ENCODE peak calls at places on chromosome 1, in nine cellular contexts. V, E, I, L, D, B, N, H and R are unnamed samples.

GRCh38 chr1:215665212-215665611 is 98.1 kb downstream of the KCTD3 start:
- DNase-seq in D (peak; percentile 9), I (no peak), L (no peak), E (no peak), N (no peak), H (no peak), B (no peak), V (no peak), R (no peak)

GRCh38 chr1:244116946-244117345 is 65.9 kb downstream of the ZBTB18 start:
- DNase-seq in N (no peak), H (no peak), E (no peak), D (no peak), V (no peak), L (no peak), B (no peak), I (no peak), R (no peak)

GRCh38 chr1:226248091-226248490 is 24.6 kb downstream of the MIXL1 start:
- DNase-seq in L (no peak), N (no peak), D (peak; percentile 53), H (no peak), B (no peak), V (no peak), E (no peak), I (no peak), R (no peak)

GRCh38 chr1:30748098-30748698 is 9.4 kb downstream of the LAPTM5 start:
- DNase-seq in I (no peak), E (no peak), V (no peak), N (no peak), L (no peak), B (no peak), H (no peak), D (peak; percentile 63), R (no peak)

GRCh38 chr1:246111570-246111969 is 395.5 kb downstream of the SMYD3 start:
- DNase-seq in L (no peak), B (no peak), H (no peak), I (no peak), D (no peak), N (no peak), V (no peak), E (no peak), R (no peak)

GRCh38 chr1:109379422-109379821 is 18.3 kb downstream of the SORT1 start:
- DNase-seq in V (no peak), E (no peak), L (no peak), D (peak; percentile 18), H (no peak), N (no peak), I (no peak), B (no peak), R (no peak)

GRCh38 chr1:5423109-5423508 is 569.1 kb downstream of the NPHP4 start:
- DNase-seq in D (no peak), V (no peak), I (no peak), L (no peak), N (no peak), E (peak; percentile 31), B (no peak), H (peak; percentile 22), R (no peak)

GRCh38 chr1:228280961-228281591 is 73.2 kb downstream of the OBSCN start:
- DNase-seq in V (no peak), L (no peak), N (peak; percentile 46), I (no peak), D (no peak), H (no peak), B (peak; percentile 1), E (no peak), R (no peak)

GRCh38 chr1:204528677-204529076 is 12.5 kb downstream of the MDM4 start:
- DNase-seq in B (no peak), E (no peak), I (no peak), D (no peak), L (no peak), N (no peak), H (no peak), V (no peak), R (no peak)

GRCh38 chr1:185721553-185721952 is 12.6 kb upstream of the HMCN1 start:
- DNase-seq in E (no peak), D (no peak), N (no peak), L (no peak), I (no peak), H (no peak), B (no peak), V (no peak), R (no peak)

GRCh38 chr1:185720633-185721272 is 13.4 kb upstream of the HMCN1 start:
- DNase-seq in L (peak; percentile 14), V (no peak), D (peak; percentile 80), I (no peak), B (no peak), N (no peak), E (no peak), H (no peak), R (no peak)

GRCh38 chr1:185716095-185716494 is 18.1 kb upstream of the HMCN1 start:
- DNase-seq in D (no peak), E (no peak), B (no peak), I (no peak), V (no peak), L (no peak), N (no peak), H (no peak), R (no peak)

DNA sequence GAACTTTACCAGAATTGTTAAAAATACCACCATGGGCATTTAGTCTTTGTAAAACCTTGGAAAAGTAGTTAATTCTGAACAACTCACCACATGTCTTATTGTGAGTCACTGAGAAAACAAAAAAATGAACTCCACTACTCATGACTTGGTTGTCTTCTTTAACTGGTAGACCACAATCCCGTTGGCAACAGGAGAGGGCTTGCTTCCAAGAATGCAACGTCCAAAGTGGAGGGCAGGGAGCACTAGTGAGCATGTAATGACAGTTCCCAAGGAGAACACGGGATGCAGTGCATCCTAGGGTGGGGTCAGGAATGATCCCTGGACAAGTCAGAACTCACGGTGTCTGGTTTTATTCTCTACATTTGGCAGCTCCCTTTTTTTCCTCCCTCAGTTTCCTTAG is 15.2 kb upstream of the HMCN1 start:
- DNase-seq in V (no peak), B (peak; percentile 36), H (no peak), D (peak; percentile 97), N (peak; percentile 77), E (peak; percentile 11), I (no peak), L (peak; percentile 30), R (no peak)
- TF ChIP-seq CTCF in V (peak; percentile 29), B (no peak), H (no peak), D (peak; percentile 64), N (no peak), E (no peak), I (no peak), L (no peak), R (no peak)

GRCh38 chr1:194252189-194252588 is 1065.8 kb upstream of the B3GALT2 start:
- DNase-seq in B (no peak), H (no peak), D (no peak), N (no peak), E (no peak), L (no peak), V (no peak), I (no peak), R (no peak)
- TF ChIP-seq CTCF in B (no peak), H (no peak), D (no peak), N (no peak), E (no peak), L (no peak), V (no peak), I (no peak), R (no peak)

GRCh38 chr1:36307601-36308330 is 1.6 kb downstream of the SH3D21 start:
- DNase-seq in I (no peak), E (no peak), B (no peak), N (peak; percentile 65), D (no peak), V (peak; percentile 42), H (no peak), L (no peak), R (no peak)

GRCh38 chr1:36304970-36305914 is 926 bp upstream of the SH3D21 start:
- DNase-seq in E (no peak), I (no peak), B (no peak), L (no peak), H (no peak), D (no peak), N (peak; percentile 52), V (no peak), R (no peak)

GRCh38 chr1:36306902-36307456 is 811 bp downstream of the SH3D21 start:
- DNase-seq in V (peak; percentile 89), H (peak; percentile 91), E (peak; percentile 88), I (peak; percentile 83), N (peak; percentile 94), L (peak; percentile 94), B (peak; percentile 98), D (peak; percentile 87), R (peak; percentile 89)

GRCh38 chr1:36305915-36306209 is 306 bp upstream of the SH3D21 start:
- DNase-seq in N (no peak), L (no peak), H (no peak), V (no peak), B (no peak), E (no peak), I (no peak), D (no peak), R (no peak)

DNA sequence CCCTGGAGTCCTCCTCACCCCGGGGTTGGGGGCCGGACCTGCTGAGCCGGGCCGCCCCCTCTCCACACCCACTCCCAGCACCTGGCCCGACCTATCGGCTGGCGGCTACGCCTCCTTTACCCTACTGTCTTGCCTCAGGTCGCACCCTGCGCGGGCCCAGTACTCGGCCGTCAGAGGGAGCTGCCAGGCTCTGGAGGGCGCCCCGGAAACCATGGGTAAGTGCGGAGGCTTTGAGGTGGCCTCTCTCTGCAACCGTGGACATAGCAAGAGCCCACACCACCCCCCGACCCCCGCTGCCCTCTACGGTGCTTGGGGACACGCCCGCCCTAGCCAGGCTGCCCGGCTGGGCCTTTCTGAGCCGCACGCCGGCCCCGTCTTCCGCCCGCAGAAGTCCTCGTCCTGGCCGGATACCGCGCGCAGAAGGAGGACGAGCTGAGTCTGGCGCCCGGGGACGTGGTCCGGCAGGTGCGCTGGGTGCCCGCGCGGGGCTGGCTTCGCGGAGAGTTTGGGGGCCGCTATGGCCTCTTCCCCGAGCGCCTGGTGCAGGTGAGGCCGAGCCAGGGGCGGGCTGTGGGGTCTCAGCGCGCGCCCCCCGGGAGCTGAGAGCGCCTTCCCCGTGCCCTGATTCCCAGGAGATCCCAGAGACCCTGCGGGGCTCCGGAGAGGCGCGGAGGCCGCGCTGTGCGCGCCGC is at the start of gene SH3D21:
- DNase-seq in B (peak; percentile 82), N (peak; percentile 72), E (peak; percentile 49), V (no peak), L (peak; percentile 84), H (peak; percentile 50), I (no peak), D (peak; percentile 18), R (peak; percentile 40)
- TF ChIP-seq CTCF in B (no peak), N (no peak), E (no peak), V (peak; percentile 48), L (peak; percentile 37), H (peak; percentile 23), I (peak; percentile 12), D (no peak), R (no peak)

DNA sequence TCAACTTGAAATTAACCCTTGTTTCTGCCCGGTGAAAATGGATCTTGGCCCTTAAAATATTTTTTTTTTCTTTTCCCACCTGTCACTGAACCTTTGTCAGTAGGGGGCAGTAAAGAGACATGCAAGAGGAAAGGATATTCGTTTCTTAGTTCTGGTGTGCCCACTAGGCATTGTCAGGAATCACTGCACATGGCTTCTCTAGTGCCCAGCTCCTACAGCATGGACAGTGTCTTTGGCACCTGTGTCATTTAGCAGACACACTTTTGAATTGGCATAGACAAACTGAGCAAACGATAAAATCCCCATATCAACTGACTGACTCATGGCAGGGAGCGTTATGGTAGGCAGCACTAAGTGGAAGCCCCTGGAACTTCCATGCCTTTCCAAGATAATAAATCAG is 1048.1 kb downstream of the BRINP3 start:
- DNase-seq in I (peak; percentile 2), L (peak; percentile 56), V (no peak), E (peak; percentile 11), H (no peak), B (no peak), D (no peak), N (no peak), R (no peak)
- TF ChIP-seq CTCF in I (peak; percentile 54), L (peak; percentile 62), V (peak; percentile 59), E (peak; percentile 23), H (no peak), B (peak; percentile 68), D (no peak), N (no peak), R (no peak)